ENCODE peak calls at places on chromosomes 11 and 22, in six cellular contexts. J, P, Q, V, B and F are unnamed samples. For H3K27me3, the result is how much of the 10 kb centered on the place peaks cover.

GRCh38 chr11:57647960-57648776 is 1.5 kb downstream of the YPEL4 start:
- DNase-seq in Q (peak), J (no peak), B (no peak), V (no peak), P (no peak), F (no peak)

GRCh38 chr11:83521647-83522596 is 235.8 kb upstream of the CCDC90B start:
- DNase-seq in P (no peak), Q (peak), B (no peak), J (no peak), V (no peak), F (no peak)

GRCh38 chr11:28457481-28458145 is 349.4 kb downstream of the METTL15 start:
- DNase-seq in V (no peak), Q (no peak), J (no peak), B (no peak), P (no peak), F (no peak)

GRCh38 chr11:105799263-105799662 is 189.4 kb downstream of the GRIA4 start:
- DNase-seq in V (no peak), J (no peak), Q (no peak), B (no peak), P (no peak), F (no peak)

GRCh38 chr11:61065955-61066638 is 36.2 kb upstream of the CD5 start:
- DNase-seq in V (no peak), B (no peak), J (peak), P (no peak), Q (no peak), F (no peak)

GRCh38 chr11:102807921-102808320 is 10.0 kb upstream of the MMP1 start:
- DNase-seq in P (no peak), J (peak), V (peak), Q (peak), B (no peak), F (no peak)

GRCh38 chr22:48819232-48819631 is 1008.4 kb downstream of the BRD1 start:
- DNase-seq in V (no peak), J (no peak), B (no peak), Q (no peak), P (no peak), F (no peak)

GRCh38 chr11:69272055-69272454 is 21.9 kb upstream of the MYEOV start:
- DNase-seq in J (no peak), V (no peak), Q (no peak), P (no peak), B (no peak), F (no peak)

GRCh38 chr11:74006743-74007304 is 2.1 kb downstream of the UCP3 start:
- DNase-seq in J (no peak), P (no peak), V (no peak), B (no peak), Q (no peak), F (no peak)

GRCh38 chr22:48871176-48871840 is 956.4 kb downstream of the BRD1 start:
- DNase-seq in Q (no peak), J (no peak), P (no peak), B (no peak), V (no peak), F (no peak)

GRCh38 chr11:65843811-65844210 is 10.0 kb downstream of the SNX32 start:
- DNase-seq in J (no peak), V (no peak), P (no peak), Q (no peak), B (no peak), F (no peak)

GRCh38 chr11:1019321-1019910 is 17.1 kb downstream of the MUC6 start:
- DNase-seq in P (no peak), Q (no peak), J (no peak), V (no peak), B (no peak), F (no peak)

GRCh38 chr11:30016588-30017363 is at the start of gene KCNA4:
- DNase-seq in Q (peak), P (no peak), B (peak), J (no peak), V (peak), F (no peak)

GRCh38 chr11:73467505-73467904 is 91.3 kb downstream of the RELT start:
- DNase-seq in P (no peak), B (no peak), Q (no peak), V (no peak), J (no peak), F (no peak)

GRCh38 chr11:125300791-125301218 is 136.3 kb downstream of the PKNOX2 start:
- DNase-seq in J (peak), P (no peak), Q (no peak), V (peak), B (no peak), F (no peak)

GRCh38 chr11:120708511-120709183 is 197.1 kb downstream of the GRIK4 start:
- DNase-seq in Q (no peak), V (no peak), J (peak), B (no peak), P (no peak), F (no peak)

GRCh38 chr11:101618691-101619090 is 34.9 kb upstream of the TRPC6 start:
- DNase-seq in J (no peak), Q (no peak), B (no peak), V (no peak), P (no peak), F (no peak)

GRCh38 chr22:20987375-20987774 is 5.3 kb downstream of the LZTR1 start:
- DNase-seq in Q (no peak), V (peak), J (no peak), B (no peak), P (no peak), F (no peak)

GRCh38 chr11:68028802-68029475 is 1.5 kb upstream of the NDUFS8 start:
- DNase-seq in J (no peak), Q (no peak), B (no peak), V (no peak), P (no peak), F (no peak)

GRCh38 chr11:11558826-11559225 is 63.0 kb downstream of the GALNT18 start:
- DNase-seq in Q (no peak), B (no peak), P (no peak), J (no peak), V (no peak), F (no peak)

GRCh38 chr11:123577081-123577598 is 77.3 kb downstream of the SCN3B start:
- DNase-seq in J (peak), P (peak), B (peak), Q (peak), V (peak), F (peak)

GRCh38 chr22:31579835-31580242 is 82.2 kb downstream of the PISD start:
- DNase-seq in P (no peak), B (no peak), Q (no peak), V (no peak), J (no peak), F (no peak)

GRCh38 chr11:19547044-19547443 is 165.6 kb upstream of the NAV2 start:
- DNase-seq in Q (no peak), J (no peak), P (no peak), V (no peak), B (no peak), F (no peak)

GRCh38 chr11:75524576-75525432 is 937 bp downstream of the GDPD5 start:
- DNase-seq in B (no peak), V (peak), Q (peak), J (no peak), P (peak), F (no peak)

GRCh38 chr11:46367244-46367915 is 14.1 kb upstream of the MDK start:
- DNase-seq in V (peak), B (peak), P (peak), J (peak), Q (peak), F (peak)

GRCh38 chr11:77656362-77656761 is 18.8 kb upstream of the CLNS1A start:
- DNase-seq in Q (peak), B (no peak), P (no peak), J (no peak), V (no peak), F (no peak)

GRCh38 chr11:109706940-109707339 is 284.9 kb downstream of the C11orf87 start:
- DNase-seq in J (no peak), B (no peak), V (no peak), Q (no peak), P (no peak), F (no peak)

GRCh38 chr11:2800655-2801531 is 84.7 kb downstream of the CDKN1C start:
- DNase-seq in Q (no peak), V (peak), B (peak), P (peak), J (peak), F (no peak)

GRCh38 chr11:65607614-65608426 is 6.2 kb downstream of the MAP3K11 start:
- DNase-seq in Q (no peak), J (no peak), B (no peak), P (no peak), V (no peak), F (no peak)

GRCh38 chr11:21205205-21205604 is 535.8 kb downstream of the NELL1 start:
- DNase-seq in Q (peak), B (no peak), V (no peak), P (no peak), J (no peak), F (no peak)

GRCh38 chr22:17944205-17944725 is 80.1 kb downstream of the MICAL3 start:
- DNase-seq in P (no peak), J (no peak), Q (no peak), B (no peak), V (no peak), F (no peak)

GRCh38 chr22:24465566-24465965 is 29.6 kb upstream of the UPB1 start:
- DNase-seq in V (no peak), J (no peak), B (no peak), Q (no peak), P (no peak), F (no peak)

GRCh38 chr22:24471570-24471969 is 23.6 kb upstream of the UPB1 start:
- DNase-seq in V (peak), J (peak), B (peak), Q (no peak), P (no peak), F (no peak)

GRCh38 chr22:24467340-24467739 is 27.8 kb upstream of the UPB1 start:
- DNase-seq in B (no peak), Q (no peak), J (no peak), P (no peak), V (no peak), F (no peak)

GRCh38 chr22:24465975-24466374 is 29.2 kb upstream of the UPB1 start:
- DNase-seq in B (no peak), V (no peak), J (no peak), P (no peak), Q (no peak), F (no peak)

GRCh38 chr22:24466831-24467249 is 28.3 kb upstream of the UPB1 start:
- DNase-seq in V (no peak), B (peak), J (peak), Q (no peak), P (no peak), F (no peak)
- TF ChIP-seq CTCF in V (no peak), B (no peak), J (no peak), Q (no peak), P (no peak), F (no peak)

GRCh38 chr11:62852523-62853188 is 13.3 kb upstream of the WDR74 start:
- DNase-seq in P (no peak), B (no peak), J (no peak), V (no peak), Q (no peak), F (no peak)

GRCh38 chr11:62854013-62854824 is 14.8 kb upstream of the WDR74 start:
- DNase-seq in P (no peak), B (no peak), Q (no peak), V (no peak), J (no peak), F (no peak)

GRCh38 chr11:62850911-62851806 is 11.8 kb upstream of the WDR74 start:
- DNase-seq in P (no peak), V (no peak), J (no peak), B (no peak), Q (peak), F (peak)

GRCh38 chr11:62853279-62853965 is 14.0 kb upstream of the WDR74 start:
- DNase-seq in P (no peak), J (no peak), Q (no peak), V (no peak), B (no peak), F (no peak)

GRCh38 chr11:62851807-62852522 is 12.6 kb upstream of the WDR74 start:
- DNase-seq in P (no peak), B (no peak), J (no peak), V (no peak), Q (peak), F (no peak)
- H3K4me3 ChIP-seq in P (no peak), B (no peak), J (no peak), V (no peak), Q (peak), F (peak)

GRCh38 chr22:33919591-33920501 is at the start of gene LARGE1:
- DNase-seq in Q (peak), P (peak), B (peak), V (peak), J (peak), F (peak)

GRCh38 chr22:33922268-33922667 is 2.0 kb upstream of the LARGE1 start:
- DNase-seq in B (peak), P (peak), Q (peak), V (no peak), J (peak), F (no peak)

GRCh38 chr22:33920927-33921575 is 775 bp upstream of the LARGE1 start:
- DNase-seq in B (peak), Q (peak), P (peak), J (peak), V (peak), F (peak)

GRCh38 chr22:33923033-33923432 is 2.8 kb upstream of the LARGE1 start:
- DNase-seq in B (no peak), J (no peak), Q (no peak), P (no peak), V (no peak), F (no peak)

GRCh38 chr22:33921576-33922181 is 1.4 kb upstream of the LARGE1 start:
- DNase-seq in B (peak), J (peak), V (peak), P (peak), Q (peak), F (peak)
- H3K27me3 ChIP-seq in B (under half), J (under half), V (under half), P (under half), Q (under half), F (under half)

GRCh38 chr11:134332189-134332631 is 422 bp downstream of the GLB1L2 start:
- DNase-seq in B (no peak), J (no peak), V (no peak), Q (peak), P (peak), F (no peak)
- TF ChIP-seq CTCF in B (no peak), J (no peak), V (no peak), Q (peak), P (no peak), F (no peak)

GRCh38 chr22:50585781-50586180 is 3.1 kb upstream of the CHKB start:
- DNase-seq in V (no peak), J (no peak), Q (no peak), P (no peak), B (no peak), F (no peak)

GRCh38 chr22:50585238-50585637 is 2.6 kb upstream of the CHKB start:
- DNase-seq in B (no peak), V (no peak), J (no peak), Q (no peak), P (no peak), F (no peak)

GRCh38 chr22:50583294-50583865 is 731 bp upstream of the CHKB start:
- DNase-seq in V (no peak), P (peak), J (no peak), B (no peak), Q (peak), F (no peak)

GRCh38 chr22:50582562-50583293 is at the start of gene CHKB:
- DNase-seq in B (peak), Q (peak), V (peak), J (peak), P (peak), F (peak)

GRCh38 chr22:50584106-50585096 is 1.8 kb upstream of the CHKB start:
- DNase-seq in J (no peak), B (no peak), P (peak), V (no peak), Q (peak), F (no peak)
- H3K4me3 ChIP-seq in J (no peak), B (no peak), P (no peak), V (no peak), Q (no peak), F (no peak)

GRCh38 chr22:44736581-44737413 is 15.6 kb upstream of the ARHGAP8 start:
- DNase-seq in Q (no peak), J (no peak), V (no peak), P (no peak), B (no peak), F (no peak)

GRCh38 chr22:44737414-44738346 is 14.7 kb upstream of the ARHGAP8 start:
- DNase-seq in J (no peak), Q (no peak), V (no peak), P (no peak), B (no peak), F (no peak)

GRCh38 chr22:44734801-44735517 is 17.4 kb upstream of the ARHGAP8 start:
- DNase-seq in J (no peak), P (no peak), B (no peak), V (no peak), Q (no peak), F (no peak)

GRCh38 chr22:44734278-44734677 is 18.1 kb upstream of the ARHGAP8 start:
- DNase-seq in V (no peak), P (no peak), B (no peak), Q (no peak), J (no peak), F (no peak)

GRCh38 chr22:44735518-44736428 is 16.6 kb upstream of the ARHGAP8 start:
- DNase-seq in P (peak), J (peak), Q (peak), B (peak), V (peak), F (peak)
- H3K27me3 ChIP-seq in P (under half), J (under half), Q (under half), B (under half), V (under half), F (under half)

DNA sequence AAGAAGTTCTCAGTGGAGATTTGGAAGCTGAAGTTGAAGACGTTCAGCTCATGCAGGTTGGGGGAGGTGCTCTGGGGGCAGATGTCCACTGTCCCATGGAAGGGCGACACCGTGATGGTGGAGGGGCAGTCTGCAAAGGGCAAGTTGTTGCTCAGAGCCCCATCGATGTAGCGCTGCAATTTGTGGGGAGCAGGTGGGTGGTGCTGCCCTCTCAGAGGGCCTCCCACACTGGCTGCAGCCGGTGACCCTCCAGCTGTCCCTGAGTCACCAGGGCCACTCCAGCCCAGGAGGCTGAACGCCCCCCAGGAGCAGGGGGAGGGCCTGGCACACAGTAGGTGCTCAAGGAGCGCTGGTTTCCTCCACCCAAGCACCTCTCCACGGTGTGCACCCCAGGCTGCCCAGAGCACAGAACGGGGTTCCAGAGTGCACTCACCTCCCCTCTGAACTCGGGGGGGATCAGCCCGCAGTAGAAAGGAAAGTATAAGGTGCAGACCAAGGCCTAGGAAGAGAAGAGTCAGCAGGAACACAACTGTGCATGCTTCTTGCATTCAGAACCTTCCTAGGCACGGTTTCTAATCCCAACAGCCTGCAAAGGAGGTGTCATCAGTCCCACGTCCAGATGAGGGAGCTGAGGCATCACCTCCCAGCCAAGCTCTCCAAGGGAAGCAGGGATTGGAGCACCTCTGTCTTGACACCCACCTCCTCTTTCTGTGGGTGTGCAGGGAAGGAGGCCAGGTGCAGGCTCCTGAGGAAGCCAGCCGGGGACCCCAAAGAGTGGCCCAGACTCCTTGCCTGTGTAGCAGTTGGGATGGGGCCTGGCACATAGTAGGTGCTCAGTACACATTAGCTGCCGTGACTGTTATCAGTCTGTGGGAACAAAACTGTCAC is 2.2 kb downstream of the PNPLA5 start:
- DNase-seq in J (no peak), B (no peak), Q (peak), P (no peak), V (no peak), F (no peak)
- TF ChIP-seq CTCF in J (no peak), B (no peak), Q (peak), P (no peak), V (no peak), F (no peak)

DNA sequence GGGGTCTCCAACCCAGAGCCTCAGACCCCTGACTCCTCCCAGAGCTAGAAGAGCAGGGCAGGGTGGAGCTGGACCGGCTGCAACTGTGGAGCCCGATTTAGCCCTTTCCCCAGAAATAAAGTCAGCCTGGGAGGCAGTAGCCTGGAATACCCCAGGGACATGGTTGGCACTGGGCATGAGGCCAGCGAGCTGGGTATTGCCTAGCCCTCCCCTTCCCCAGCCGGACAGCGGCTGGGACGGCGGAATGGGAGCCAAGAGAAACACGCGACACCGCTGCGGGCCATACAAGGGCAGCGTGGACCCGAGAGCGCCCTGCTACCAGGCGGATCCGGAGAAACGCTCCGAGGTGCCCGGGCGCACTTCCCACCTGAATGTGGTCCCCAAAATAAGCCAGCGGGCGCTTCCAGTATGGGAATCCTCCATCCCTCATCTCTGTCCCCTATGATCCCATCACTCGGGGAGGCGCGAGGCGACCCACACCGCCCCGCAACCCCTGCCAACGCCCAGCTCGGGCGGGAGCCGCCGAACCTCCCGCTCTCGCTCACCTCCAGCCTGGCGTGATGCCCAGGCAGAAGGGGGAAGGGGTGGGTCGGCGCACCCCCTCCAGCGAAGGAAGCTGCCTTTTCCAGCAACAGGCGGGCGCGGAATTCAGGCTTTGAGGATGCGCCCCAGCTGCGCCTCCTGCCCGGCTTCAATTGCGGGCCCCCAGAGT is 757 bp downstream of the MCAM start:
- DNase-seq in P (peak), B (peak), Q (no peak), J (peak), V (peak), F (no peak)
- H3K4me3 ChIP-seq in P (peak), B (peak), Q (peak), J (no peak), V (peak), F (peak)